ENCODE peak calls at places on chromosomes 6 and 20, in six cellular contexts. One of them, this sample, is unnamed.

GRCh38 chr6:149484733-149485700 is at the start of gene ZC3H12D:
- DNase-seq in amygdala: no peak
- DNase-seq in NCI-H2081: no peak
- DNase-seq in foreskin fibroblast: no peak
- DNase-seq in H9: peak
- DNase-seq in upper lobe of right lung: peak
- DNase-seq in this sample: peak

GRCh38 chr20:21705466-21706344 is at the start of gene PAX1:
- DNase-seq in H9: no peak
- DNase-seq in NCI-H2081: no peak
- DNase-seq in upper lobe of right lung: no peak
- DNase-seq in amygdala: no peak
- DNase-seq in foreskin fibroblast: no peak
- DNase-seq in this sample: no peak

GRCh38 chr6:54094837-54095236 is 16.4 kb upstream of the MLIP start:
- DNase-seq in foreskin fibroblast: no peak
- DNase-seq in H9: no peak
- DNase-seq in amygdala: no peak
- DNase-seq in NCI-H2081: no peak
- DNase-seq in upper lobe of right lung: no peak
- DNase-seq in this sample: no peak

GRCh38 chr6:33000053-33000452 is 9.3 kb downstream of the HLA-DOA start:
- DNase-seq in amygdala: no peak
- DNase-seq in upper lobe of right lung: no peak
- DNase-seq in foreskin fibroblast: no peak
- DNase-seq in NCI-H2081: no peak
- DNase-seq in H9: peak
- DNase-seq in this sample: no peak

GRCh38 chr6:163539101-163539762 is 124.7 kb downstream of the QKI start:
- DNase-seq in upper lobe of right lung: no peak
- DNase-seq in H9: no peak
- DNase-seq in foreskin fibroblast: no peak
- DNase-seq in amygdala: no peak
- DNase-seq in NCI-H2081: no peak
- DNase-seq in this sample: no peak

GRCh38 chr6:8939615-8940014 is 504.3 kb upstream of the SLC35B3 start:
- DNase-seq in amygdala: no peak
- DNase-seq in upper lobe of right lung: no peak
- DNase-seq in foreskin fibroblast: no peak
- DNase-seq in NCI-H2081: no peak
- DNase-seq in H9: no peak
- DNase-seq in this sample: peak

GRCh38 chr6:54017877-54018276 is 93.4 kb upstream of the MLIP start:
- DNase-seq in H9: no peak
- DNase-seq in NCI-H2081: no peak
- DNase-seq in upper lobe of right lung: no peak
- DNase-seq in amygdala: no peak
- DNase-seq in foreskin fibroblast: no peak
- DNase-seq in this sample: no peak

GRCh38 chr6:142846883-142847287 is 98.1 kb downstream of the HIVEP2 start:
- DNase-seq in amygdala: no peak
- DNase-seq in H9: no peak
- DNase-seq in upper lobe of right lung: no peak
- DNase-seq in foreskin fibroblast: peak
- DNase-seq in NCI-H2081: no peak
- DNase-seq in this sample: no peak

GRCh38 chr6:4786936-4787504 is 10.8 kb downstream of the CDYL start:
- DNase-seq in H9: no peak
- DNase-seq in upper lobe of right lung: no peak
- DNase-seq in NCI-H2081: no peak
- DNase-seq in foreskin fibroblast: no peak
- DNase-seq in amygdala: no peak
- DNase-seq in this sample: no peak

GRCh38 chr6:170165085-170165484 is 125.8 kb downstream of the DLL1 start:
- DNase-seq in upper lobe of right lung: no peak
- DNase-seq in NCI-H2081: no peak
- DNase-seq in H9: peak
- DNase-seq in foreskin fibroblast: no peak
- DNase-seq in amygdala: no peak
- DNase-seq in this sample: peak

GRCh38 chr20:47013606-47014005 is 119.0 kb downstream of the EYA2 start:
- DNase-seq in amygdala: no peak
- DNase-seq in upper lobe of right lung: peak
- DNase-seq in H9: no peak
- DNase-seq in NCI-H2081: no peak
- DNase-seq in foreskin fibroblast: no peak
- DNase-seq in this sample: no peak

GRCh38 chr6:162337412-162337811 is 390.2 kb downstream of the PRKN start:
- DNase-seq in NCI-H2081: no peak
- DNase-seq in foreskin fibroblast: no peak
- DNase-seq in H9: no peak
- DNase-seq in amygdala: no peak
- DNase-seq in upper lobe of right lung: no peak
- DNase-seq in this sample: peak

GRCh38 chr20:25453035-25453810 is 45.8 kb downstream of the GINS1 start:
- DNase-seq in NCI-H2081: peak
- DNase-seq in amygdala: no peak
- DNase-seq in H9: peak
- DNase-seq in upper lobe of right lung: no peak
- DNase-seq in foreskin fibroblast: peak
- DNase-seq in this sample: peak

GRCh38 chr20:3890410-3890751 is 1.2 kb downstream of the PANK2 start:
- DNase-seq in H9: no peak
- DNase-seq in foreskin fibroblast: no peak
- DNase-seq in amygdala: no peak
- DNase-seq in upper lobe of right lung: no peak
- DNase-seq in NCI-H2081: no peak
- DNase-seq in this sample: peak

GRCh38 chr6:27452496-27452897 is 20.4 kb downstream of the ZNF184 start:
- DNase-seq in foreskin fibroblast: peak
- DNase-seq in NCI-H2081: no peak
- DNase-seq in upper lobe of right lung: no peak
- DNase-seq in H9: no peak
- DNase-seq in amygdala: no peak
- DNase-seq in this sample: no peak

GRCh38 chr20:64239449-64240242 is 15.9 kb upstream of the PCMTD2 start:
- DNase-seq in H9: no peak
- DNase-seq in foreskin fibroblast: no peak
- DNase-seq in amygdala: no peak
- DNase-seq in upper lobe of right lung: peak
- DNase-seq in NCI-H2081: no peak
- DNase-seq in this sample: no peak

GRCh38 chr6:84172080-84172479 is 55.4 kb downstream of the CEP162 start:
- DNase-seq in foreskin fibroblast: no peak
- DNase-seq in amygdala: no peak
- DNase-seq in upper lobe of right lung: no peak
- DNase-seq in NCI-H2081: no peak
- DNase-seq in H9: no peak
- DNase-seq in this sample: no peak

GRCh38 chr20:17786221-17786718 is 86.5 kb downstream of the BANF2 start:
- DNase-seq in foreskin fibroblast: peak
- DNase-seq in upper lobe of right lung: no peak
- DNase-seq in H9: no peak
- DNase-seq in NCI-H2081: no peak
- DNase-seq in amygdala: no peak
- DNase-seq in this sample: no peak

GRCh38 chr6:42532038-42532669 is 31.7 kb upstream of the UBR2 start:
- DNase-seq in foreskin fibroblast: peak
- DNase-seq in upper lobe of right lung: no peak
- DNase-seq in amygdala: no peak
- DNase-seq in NCI-H2081: peak
- DNase-seq in H9: no peak
- DNase-seq in this sample: peak

GRCh38 chr20:10332656-10333421 is 101.2 kb downstream of the MKKS start:
- DNase-seq in foreskin fibroblast: peak
- DNase-seq in NCI-H2081: no peak
- DNase-seq in upper lobe of right lung: no peak
- DNase-seq in H9: no peak
- DNase-seq in amygdala: no peak
- DNase-seq in this sample: peak

GRCh38 chr6:85864453-85865401 is 222.0 kb upstream of the SYNCRIP start:
- DNase-seq in NCI-H2081: no peak
- DNase-seq in upper lobe of right lung: no peak
- DNase-seq in amygdala: no peak
- DNase-seq in foreskin fibroblast: no peak
- DNase-seq in H9: no peak
- DNase-seq in this sample: no peak

This sample was measured in NCI-H146.